ENCODE peak calls at places on chromosomes 4 and X, in five cellular contexts. V is fibroblast of mammary gland, T is GM10248, I is left kidney, F is mucosa of descending colon. G is an unnamed sample.

GRCh38 chrX:39162322-39162721 is 361.1 kb downstream of the MID1IP1 start:
- DNase-seq in V (no peak), T (peak; percentile 36), I (peak; percentile 69), F (peak; percentile 53), G (no peak)

GRCh38 chr4:62135565-62136156 is 935.5 kb downstream of the ADGRL3 start:
- DNase-seq in V (no peak), T (no peak), I (no peak), F (no peak), G (peak; percentile 33)

GRCh38 chr4:164446516-164446915 is 307.4 kb upstream of the SMIM31 start:
- DNase-seq in V (peak; percentile 18), T (no peak), I (no peak), F (no peak), G (peak; percentile 17)

GRCh38 chrX:109732319-109732779 is 708 bp downstream of the ACSL4 start:
- DNase-seq in V (peak; percentile 60), T (no peak), I (peak; percentile 39), F (peak; percentile 7), G (peak; percentile 72)

GRCh38 chr4:124330045-124330444 is 382.5 kb downstream of the ANKRD50 start:
- DNase-seq in V (no peak), T (no peak), I (peak; percentile 26), F (no peak), G (no peak)

GRCh38 chr4:148268835-148269234 is 173.4 kb downstream of the NR3C2 start:
- DNase-seq in V (no peak), T (no peak), I (no peak), F (no peak), G (no peak)

GRCh38 chr4:112279025-112279881 is 6.5 kb downstream of the TIFA start:
- DNase-seq in V (no peak), T (no peak), I (no peak), F (no peak), G (no peak)

GRCh38 chr4:89586864-89587263 is 250.1 kb downstream of the SNCA start:
- DNase-seq in V (peak; percentile 51), T (no peak), I (no peak), F (no peak), G (peak; percentile 67)

GRCh38 chr4:98710831-98711230 is 52.4 kb upstream of the TSPAN5 start:
- DNase-seq in V (no peak), T (no peak), I (no peak), F (no peak), G (peak; percentile 31)

GRCh38 chr4:33974270-33974669 is 2270.0 kb downstream of the ARAP2 start:
- DNase-seq in V (no peak), T (no peak), I (no peak), F (no peak), G (no peak)

GRCh38 chr4:148015468-148015867 is 283.6 kb downstream of the ARHGAP10 start:
- DNase-seq in V (no peak), T (no peak), I (no peak), F (no peak), G (no peak)

GRCh38 chr4:108072300-108072699 is 82.6 kb downstream of the HADH start:
- DNase-seq in V (no peak), T (no peak), I (peak; percentile 87), F (peak; percentile 22), G (no peak)

GRCh38 chr4:24234288-24234848 is 344.5 kb upstream of the PPARGC1A start:
- DNase-seq in V (no peak), T (no peak), I (no peak), F (no peak), G (no peak)

GRCh38 chr4:4677825-4678522 is 136.1 kb upstream of the STX18 start:
- DNase-seq in V (peak; percentile 80), T (no peak), I (peak; percentile 78), F (no peak), G (peak; percentile 62)

GRCh38 chrX:133323450-133323849 is 91.8 kb downstream of the GPC4 start:
- DNase-seq in V (no peak), T (no peak), I (no peak), F (no peak), G (no peak)

GRCh38 chr4:6889101-6889735 is 20.4 kb upstream of the TBC1D14 start:
- DNase-seq in V (no peak), T (peak; percentile 15), I (no peak), F (no peak), G (no peak)

GRCh38 chr4:76199664-76200211 is 13.9 kb downstream of the SCARB2 start:
- DNase-seq in V (no peak), T (peak; percentile 60), I (peak; percentile 73), F (peak; percentile 74), G (peak; percentile 26)

GRCh38 chrX:50459615-50460014 is 11.0 kb downstream of the DGKK start:
- DNase-seq in V (no peak), T (no peak), I (no peak), F (no peak), G (no peak)

GRCh38 chrX:9940397-9940796 is 26.8 kb upstream of the CLDN34 start:
- DNase-seq in V (peak; percentile 34), T (no peak), I (peak; percentile 5), F (no peak), G (peak; percentile 94)

GRCh38 chr4:173056708-173057107 is 111.9 kb upstream of the GALNT7 start:
- DNase-seq in V (no peak), T (no peak), I (no peak), F (no peak), G (no peak)

G was measured in fibroblast of lung.